ENCODE peak calls at places on chromosomes 16 and 17, in four cellular contexts. W is SK-N-SH, B is K562, O is GM12878. P is an unnamed sample.

GRCh38 chr16:80670170-80670865 is 129.5 kb downstream of the DYNLRB2 start:
- DNase-seq in B (no peak), O (no peak), W (no peak), P (no peak)

GRCh38 chr16:10170016-10170415 is 12.2 kb downstream of the GRIN2A start:
- DNase-seq in W (no peak), B (no peak), O (no peak), P (no peak)

GRCh38 chr16:69176033-69176780 is 10.8 kb upstream of the SNTB2 start:
- DNase-seq in B (no peak), W (no peak), O (no peak), P (no peak)

GRCh38 chr16:13300066-13300465 is 398.7 kb downstream of the SHISA9 start:
- DNase-seq in B (no peak), W (no peak), O (no peak), P (no peak)

GRCh38 chr17:57662644-57663308 is 82.3 kb downstream of the CCDC182 start:
- DNase-seq in O (no peak), B (peak; percentile 99), W (peak; percentile 97), P (peak; percentile 98)

GRCh38 chr17:51608251-51608933 is 348.0 kb downstream of the UTP18 start:
- DNase-seq in B (no peak), W (no peak), O (no peak), P (no peak)

GRCh38 chr17:13074026-13074425 is 56.2 kb upstream of the ELAC2 start:
- DNase-seq in B (no peak), W (no peak), O (no peak), P (no peak)

GRCh38 chr17:42342242-42343008 is 45.8 kb downstream of the STAT3 start:
- DNase-seq in B (no peak), W (no peak), O (no peak), P (no peak)

GRCh38 chr17:80377798-80378197 is 37.2 kb upstream of the ENDOV start:
- DNase-seq in W (no peak), O (no peak), B (no peak), P (no peak)

GRCh38 chr16:23378921-23379320 is 74.1 kb downstream of the COG7 start:
- DNase-seq in B (no peak), O (no peak), W (no peak), P (no peak)

GRCh38 chr16:11354733-11355574 is 9.7 kb downstream of the RMI2 start:
- DNase-seq in B (no peak), W (no peak), O (peak; percentile 79), P (no peak)

GRCh38 chr17:36844601-36845000 is 92.7 kb upstream of the LHX1 start:
- DNase-seq in O (no peak), W (no peak), B (no peak), P (no peak)

GRCh38 chr17:49576906-49577650 is 1.4 kb downstream of the NXPH3 start:
- DNase-seq in W (no peak), O (no peak), B (no peak), P (no peak)

GRCh38 chr17:49223517-49224197 is 6.9 kb downstream of the PHOSPHO1 start:
- DNase-seq in W (peak; percentile 89), O (no peak), B (peak; percentile 72), P (peak; percentile 92)

GRCh38 chr17:66542183-66542966 is 240.0 kb downstream of the PRKCA start:
- DNase-seq in O (peak; percentile 62), W (peak; percentile 50), B (peak; percentile 17), P (no peak)

GRCh38 chr16:84503751-84504395 is 586 bp downstream of the MEAK7 start:
- DNase-seq in B (no peak), W (no peak), O (no peak), P (peak; percentile 11)

GRCh38 chr17:34988644-34989043 is 8.3 kb downstream of the LIG3 start:
- DNase-seq in W (no peak), O (no peak), B (peak; percentile 39), P (no peak)

GRCh38 chr17:9431620-9432019 is 144.0 kb downstream of the STX8 start:
- DNase-seq in O (no peak), B (no peak), W (no peak), P (no peak)

GRCh38 chr16:80300456-80300855 is 240.3 kb upstream of the DYNLRB2 start:
- DNase-seq in O (no peak), W (no peak), B (no peak), P (no peak)

GRCh38 chr17:67528751-67529436 is 151.8 kb downstream of the PITPNC1 start:
- DNase-seq in B (no peak), W (peak; percentile 94), O (no peak), P (peak; percentile 69)

GRCh38 chr17:77440571-77440981 is 299.8 kb downstream of the SEC14L1 start:
- DNase-seq in O (no peak), W (no peak), B (no peak), P (no peak)

GRCh38 chr17:76546556-76547182 is 6.8 kb downstream of the PRCD start:
- DNase-seq in B (no peak), W (peak; percentile 23), O (no peak), P (no peak)

GRCh38 chr17:21370430-21370829 is 5.7 kb upstream of the KCNJ12 start:
- DNase-seq in W (no peak), B (no peak), O (no peak), P (no peak)

GRCh38 chr17:82370471-82371332 is 863 bp upstream of the UTS2R start:
- DNase-seq in W (peak; percentile 51), B (no peak), O (no peak), P (no peak)

GRCh38 chr16:22360963-22361659 is 13.3 kb downstream of the CDR2 start:
- DNase-seq in W (no peak), B (no peak), O (no peak), P (no peak)

GRCh38 chr17:7922499-7923289 is 6.6 kb upstream of the RNF227 start:
- DNase-seq in O (no peak), B (no peak), W (no peak), P (peak; percentile 92)

GRCh38 chr17:37138726-37139125 is 190.0 kb downstream of the AATF start:
- DNase-seq in W (no peak), B (no peak), O (no peak), P (no peak)

GRCh38 chr17:72587156-72587555 is 466.3 kb downstream of the SOX9 start:
- DNase-seq in W (no peak), B (no peak), O (no peak), P (no peak)

GRCh38 chr16:27245276-27246231 is 23.0 kb downstream of the NSMCE1 start:
- DNase-seq in W (no peak), O (no peak), B (peak; percentile 48), P (no peak)

GRCh38 chr16:15578824-15579223 is 64.1 kb downstream of the MARF1 start:
- DNase-seq in W (no peak), O (no peak), B (no peak), P (no peak)

GRCh38 chr17:49435630-49436029 is 20.9 kb upstream of the PHB1 start:
- DNase-seq in W (peak; percentile 37), B (no peak), O (no peak), P (no peak)

GRCh38 chr17:59105852-59106462 is 723 bp downstream of the TRIM37 start:
- DNase-seq in O (no peak), W (peak; percentile 84), B (no peak), P (no peak)

GRCh38 chr17:10907370-10907769 is 69.5 kb upstream of the PIRT start:
- DNase-seq in W (no peak), O (no peak), B (no peak), P (no peak)

DNA sequence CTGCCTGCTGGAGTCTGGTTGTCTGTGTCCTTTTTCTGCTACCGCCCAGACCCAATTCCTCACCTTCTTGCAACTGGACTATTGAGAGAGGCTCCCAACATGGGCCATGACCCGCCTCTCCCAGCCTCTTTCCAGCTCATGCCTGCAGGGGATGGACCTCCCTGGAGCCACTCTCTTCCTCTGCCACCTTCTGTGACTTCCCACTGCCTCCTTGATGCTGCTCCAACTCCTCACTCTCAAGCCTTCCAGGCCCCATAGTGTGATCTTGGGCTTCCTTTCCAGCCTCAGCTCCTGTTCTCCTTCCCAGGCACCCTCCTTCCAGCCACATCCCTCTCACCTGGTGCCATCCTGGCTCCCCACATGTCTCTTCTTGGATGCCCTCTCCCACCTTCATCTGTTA is 11.1 kb downstream of the ZNF768 start:
- DNase-seq in W (no peak), O (no peak), B (no peak), P (no peak)
- TF ChIP-seq USF1 in W (no peak), O (no peak), B (no peak), P (no peak)

DNA sequence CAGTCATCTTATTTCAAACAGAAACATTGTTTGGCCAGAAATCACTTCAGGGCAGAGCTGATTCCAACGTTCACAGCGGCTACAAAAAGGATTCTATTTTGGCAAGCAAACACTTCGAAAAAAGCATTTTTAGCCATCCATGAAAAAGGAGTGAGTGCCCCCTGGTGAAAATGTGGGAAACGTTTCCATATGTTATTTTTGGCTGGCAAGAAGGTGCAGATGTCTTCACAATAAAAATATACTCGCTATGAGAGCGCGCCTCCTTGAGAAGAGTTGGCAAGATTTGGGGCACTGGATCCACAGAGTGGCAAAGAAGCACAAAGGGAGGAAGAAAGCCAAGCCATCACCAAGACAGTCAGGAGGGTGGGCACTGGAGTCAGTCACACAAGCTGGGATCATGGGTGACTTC is 191.1 kb downstream of the CHD9NB start:
- DNase-seq in B (no peak), W (peak; percentile 5), O (no peak), P (peak; percentile 17)
- TF ChIP-seq CTCF in B (no peak), W (no peak), O (no peak), P (peak; percentile 34)

GRCh38 chr16:2968738-2969544 is at the start of gene PAQR4:
- DNase-seq in W (peak; percentile 98), B (peak; percentile 84), O (peak; percentile 72), P (peak; percentile 89)

GRCh38 chr16:2971134-2971984 is 2.2 kb downstream of the PAQR4 start:
- DNase-seq in W (no peak), B (no peak), O (no peak), P (no peak)

GRCh38 chr16:2968368-2968737 is 795 bp upstream of the PAQR4 start:
- DNase-seq in W (no peak), B (no peak), O (no peak), P (no peak)

GRCh38 chr16:2970563-2970962 is 1.4 kb downstream of the PAQR4 start:
- DNase-seq in B (no peak), W (no peak), O (no peak), P (no peak)

GRCh38 chr16:2969545-2970521 is 685 bp downstream of the PAQR4 start:
- DNase-seq in B (peak; percentile 75), O (no peak), W (peak; percentile 85), P (peak; percentile 85)
- TF ChIP-seq USF1 in B (no peak), O (no peak), W (no peak), P (no peak)

DNA sequence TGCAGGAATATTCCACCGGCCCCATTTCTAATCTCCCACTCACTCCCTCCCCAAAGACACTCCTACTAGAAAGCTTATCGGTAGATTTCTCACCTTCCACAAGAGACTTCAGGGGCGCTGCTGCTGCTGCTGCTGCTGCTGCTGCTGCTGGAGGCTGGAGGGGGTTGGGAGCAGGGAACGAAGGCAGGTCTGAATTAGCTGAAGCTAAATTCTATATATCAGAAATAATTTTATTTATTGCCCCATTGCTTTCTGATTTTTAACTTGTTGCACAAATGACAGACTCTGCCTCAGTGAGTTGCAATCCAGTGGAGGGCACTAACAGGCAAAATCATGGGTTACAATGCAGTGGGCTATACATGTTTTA is 25.8 kb upstream of the HLF start:
- DNase-seq in W (peak; percentile 55), B (peak; percentile 44), O (no peak), P (peak; percentile 36)
- TF ChIP-seq CTCF in W (peak; percentile 20), B (peak; percentile 34), O (no peak), P (no peak)

GRCh38 chr17:79053251-79053925 is 21.2 kb upstream of the ENGASE start:
- DNase-seq in O (no peak), B (no peak), W (no peak), P (no peak)
- TF ChIP-seq USF1 in O (no peak), B (no peak), W (no peak), P (no peak)

P was measured in WTC11.